ENCODE peak calls at places on chromosomes 6 and 20, in eight cellular contexts. L, P, R, H, K, A, J and U are unnamed samples.

GRCh38 chr6:14216931-14217684 is 99.5 kb downstream of the CD83 start:
- DNase-seq in L (no peak), P (no peak), R (no peak), H (no peak), K (no peak), A (no peak), J (no peak), U (no peak)

GRCh38 chr6:83708546-83708969 is 343 bp downstream of the SNAP91 start:
- DNase-seq in L (peak; percentile 84), P (no peak), R (no peak), H (no peak), K (no peak), A (no peak), J (no peak), U (no peak)

GRCh38 chr6:167393731-167394130 is 68.8 kb downstream of the TTLL2 start:
- DNase-seq in L (no peak), P (no peak), R (peak; percentile 77), H (no peak), K (no peak), A (no peak), J (no peak), U (no peak)

GRCh38 chr6:149484733-149485700 is at the start of gene ZC3H12D:
- DNase-seq in L (no peak), P (no peak), R (no peak), H (peak; percentile 84), K (peak; percentile 91), A (peak; percentile 59), J (peak; percentile 68), U (peak; percentile 77)

GRCh38 chr20:34472246-34472925 is 43.8 kb upstream of the DYNLRB1 start:
- DNase-seq in L (no peak), P (peak; percentile 30), R (no peak), H (no peak), K (no peak), A (no peak), J (no peak), U (no peak)

GRCh38 chr6:109477184-109477583 is 5.8 kb downstream of the ZBTB24 start:
- DNase-seq in L (no peak), P (no peak), R (peak; percentile 25), H (no peak), K (no peak), A (no peak), J (no peak), U (no peak)

GRCh38 chr6:155755452-155755851 is 299.8 kb upstream of the NOX3 start:
- DNase-seq in L (no peak), P (no peak), R (no peak), H (no peak), K (no peak), A (no peak), J (no peak), U (no peak)

GRCh38 chr6:89082439-89082838 is 1.9 kb downstream of the PNRC1 start:
- DNase-seq in L (no peak), P (no peak), R (no peak), H (no peak), K (no peak), A (no peak), J (no peak), U (peak; percentile 24)

GRCh38 chr6:2396856-2397640 is 151.6 kb upstream of the GMDS start:
- DNase-seq in L (no peak), P (no peak), R (no peak), H (no peak), K (no peak), A (no peak), J (no peak), U (no peak)

GRCh38 chr20:5714261-5715041 is 35.8 kb upstream of the SHLD1 start:
- DNase-seq in L (no peak), P (peak; percentile 19), R (no peak), H (no peak), K (peak; percentile 100), A (no peak), J (no peak), U (no peak)

GRCh38 chr6:42674780-42675179 is 47.6 kb downstream of the PRPH2 start:
- DNase-seq in L (no peak), P (no peak), R (no peak), H (no peak), K (no peak), A (no peak), J (no peak), U (no peak)
- H3K36me3 ChIP-seq in L (peaks cover 72% of the 10 kb centered on the region), P (peaks cover 88% of the 10 kb centered on the region), R (peaks cover 8% of the 10 kb centered on the region), H (no peaks in the 10 kb centered on the region), K (peaks cover 93% of the 10 kb centered on the region), A (peaks cover 100% of the 10 kb centered on the region), J (peaks cover 27% of the 10 kb centered on the region), U (peaks cover 100% of the 10 kb centered on the region)

GRCh38 chr20:35539756-35540212 is 2.1 kb upstream of the ERGIC3 start:
- DNase-seq in L (no peak), P (no peak), R (no peak), H (peak; percentile 69), K (peak; percentile 97), A (peak; percentile 91), J (no peak), U (no peak)
- TF ChIP-seq POLR2AphosphoS5 in L (no peak), P (no peak), R (no peak), H (no peak), K (peak; percentile 87), A (peak; percentile 72), J (no peak), U (no peak)

DNA sequence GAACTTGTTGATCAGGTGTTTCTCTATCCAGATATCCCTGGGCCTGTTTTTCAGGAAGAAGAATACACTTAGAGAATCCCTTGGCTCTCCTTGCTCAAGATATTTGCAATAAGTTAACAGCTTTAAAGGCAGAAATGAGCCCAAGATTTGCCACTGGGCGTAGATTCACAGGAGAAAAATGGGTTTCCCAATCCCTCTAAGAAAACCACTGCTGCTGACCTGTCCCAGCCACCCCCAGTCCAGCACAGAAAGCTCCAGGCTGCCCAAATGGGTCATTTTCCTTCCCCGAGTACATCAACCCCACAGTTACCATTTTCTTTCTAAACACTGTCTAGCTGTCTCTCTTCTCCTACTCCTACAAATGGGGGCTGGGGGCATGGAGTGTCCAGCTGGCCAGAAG is 67.3 kb downstream of the ANKRD60 start:
- DNase-seq in L (no peak), P (no peak), R (no peak), H (no peak), K (no peak), A (no peak), J (no peak), U (no peak)
- H3K36me3 ChIP-seq in L (no peaks in the 10 kb centered on the region), P (no peaks in the 10 kb centered on the region), R (no peaks in the 10 kb centered on the region), H (no peaks in the 10 kb centered on the region), K (no peaks in the 10 kb centered on the region), A (no peaks in the 10 kb centered on the region), J (no peaks in the 10 kb centered on the region), U (no peaks in the 10 kb centered on the region)

GRCh38 chr6:134714113-134714512 is 235.8 kb downstream of the ALDH8A1 start:
- DNase-seq in L (no peak), P (no peak), R (no peak), H (no peak), K (no peak), A (no peak), J (no peak), U (no peak)
- TF ChIP-seq POLR2AphosphoS5 in L (no peak), P (no peak), R (no peak), H (no peak), K (no peak), A (no peak), J (no peak), U (no peak)

GRCh38 chr6:137216875-137217553 is 2.2 kb downstream of the IFNGR1 start:
- DNase-seq in L (no peak), P (no peak), R (no peak), H (no peak), K (peak; percentile 43), A (peak; percentile 46), J (no peak), U (no peak)

GRCh38 chr6:137213331-137213740 is 5.8 kb downstream of the IFNGR1 start:
- DNase-seq in L (no peak), P (no peak), R (no peak), H (no peak), K (no peak), A (no peak), J (no peak), U (no peak)

GRCh38 chr6:137216106-137216505 is 3.1 kb downstream of the IFNGR1 start:
- DNase-seq in L (no peak), P (no peak), R (no peak), H (no peak), K (no peak), A (no peak), J (no peak), U (no peak)

GRCh38 chr6:137213813-137214212 is 5.4 kb downstream of the IFNGR1 start:
- DNase-seq in L (no peak), P (no peak), R (no peak), H (no peak), K (no peak), A (no peak), J (no peak), U (no peak)

DNA sequence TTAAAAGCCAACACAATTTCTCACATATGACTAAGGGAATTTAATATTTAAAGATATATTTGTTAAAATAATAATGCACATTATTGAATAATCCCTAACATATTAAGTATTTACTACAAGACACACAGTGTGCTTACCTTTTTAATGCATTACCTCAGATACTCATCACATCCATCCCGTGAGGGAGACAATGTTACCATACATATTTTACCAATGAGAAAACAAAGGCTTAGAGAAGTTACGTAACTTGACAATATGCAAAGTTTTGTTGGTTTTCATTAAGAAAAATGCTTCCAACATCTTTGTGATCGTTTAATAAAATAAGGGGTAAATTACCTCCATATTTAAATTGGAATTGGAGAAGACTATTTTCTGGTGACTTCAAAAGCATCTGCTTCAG is 4.3 kb downstream of the IFNGR1 start:
- DNase-seq in L (no peak), P (no peak), R (no peak), H (no peak), K (no peak), A (no peak), J (no peak), U (no peak)
- H3K36me3 ChIP-seq in L (peaks cover 3% of the 10 kb centered on the region), P (peaks cover 5% of the 10 kb centered on the region), R (no peaks in the 10 kb centered on the region), H (no peaks in the 10 kb centered on the region), K (peaks cover 14% of the 10 kb centered on the region), A (peaks cover 1% of the 10 kb centered on the region), J (no peaks in the 10 kb centered on the region), U (no peaks in the 10 kb centered on the region)

GRCh38 chr20:63894358-63895201 is at the start of gene DNAJC5:
- DNase-seq in L (peak; percentile 100), P (peak; percentile 100), R (peak; percentile 91), H (peak; percentile 97), K (peak; percentile 95), A (peak; percentile 98), J (peak; percentile 97), U (peak; percentile 97)
- TF ChIP-seq POLR2AphosphoS5 in L (no peak), P (no peak), R (peak; percentile 81), H (peak; percentile 75), K (peak; percentile 75), A (peak; percentile 92), J (peak; percentile 49), U (peak; percentile 61)

DNA sequence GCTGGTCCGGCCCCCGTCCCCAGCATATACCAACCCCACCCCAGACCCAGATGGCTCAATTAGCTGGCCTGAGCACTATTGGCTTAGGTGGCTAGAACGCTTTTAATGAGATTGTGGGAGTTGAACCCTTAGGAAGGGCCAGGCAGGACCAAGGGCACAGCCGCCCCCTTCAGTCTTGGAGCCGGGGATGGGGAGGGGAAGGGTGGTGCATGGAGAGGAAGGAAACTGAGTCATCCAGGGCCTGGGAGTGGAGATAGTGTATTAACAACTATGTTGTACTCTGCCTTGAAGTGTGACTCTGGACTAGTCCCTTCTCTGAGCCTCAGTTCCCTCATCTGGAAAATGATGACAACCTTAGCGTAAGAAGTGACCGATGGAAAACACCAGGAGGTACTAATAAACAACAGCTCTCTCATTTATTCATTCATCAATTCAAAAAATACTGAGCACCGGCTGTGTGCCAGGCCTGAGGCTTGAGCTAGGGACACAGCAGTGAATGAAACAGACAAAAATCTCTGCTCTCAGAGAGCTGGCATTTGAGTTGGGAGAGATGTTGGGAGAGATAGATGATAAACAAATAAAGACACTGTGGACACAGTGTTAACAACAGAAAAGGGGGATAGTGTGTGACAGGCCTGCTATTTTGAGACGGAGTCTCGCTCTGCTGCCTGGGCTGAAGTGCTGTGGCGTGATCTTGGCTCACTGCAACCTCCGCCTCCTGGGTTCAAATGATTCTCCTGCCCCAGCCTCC is 11.5 kb downstream of the PEDS1 start:
- DNase-seq in L (no peak), P (no peak), R (no peak), H (no peak), K (no peak), A (no peak), J (no peak), U (no peak)
- H3K36me3 ChIP-seq in L (peaks cover 13% of the 10 kb centered on the region), P (peaks cover 68% of the 10 kb centered on the region), R (no peaks in the 10 kb centered on the region), H (no peaks in the 10 kb centered on the region), K (peaks cover 51% of the 10 kb centered on the region), A (peaks cover 61% of the 10 kb centered on the region), J (peaks cover 16% of the 10 kb centered on the region), U (peaks cover 38% of the 10 kb centered on the region)